ENCODE peak calls at places on chromosomes 3 and 15, in eight cellular contexts. G is A673; S is H1; Q is BE2C; E is CD8-positive, alpha-beta memory T cell; R is neural progenitor cell; X is neuronal stem cell; A is K562. D is an unnamed sample.
A peak's percentile ranks its signal among the peaks of the same experiment; 100 is the strongest.

GRCh38 chr15:45314960-45315359 is 62.9 kb downstream of the SLC28A2 start:
- DNase-seq in G (peak; percentile 72), S (no peak), Q (no peak), E (no peak), R (peak; percentile 58), X (no peak), A (peak; percentile 69), D (no peak)

GRCh38 chr3:66138336-66139234 is 82.2 kb upstream of the SLC25A26 start:
- DNase-seq in G (peak; percentile 78), S (peak; percentile 34), Q (peak; percentile 74), E (no peak), R (peak; percentile 79), X (peak; percentile 29), A (peak; percentile 34), D (no peak)

GRCh38 chr3:150385296-150386242 is 22.5 kb upstream of the TSC22D2 start:
- DNase-seq in G (no peak), S (no peak), Q (no peak), E (peak; percentile 1), R (no peak), X (no peak), A (no peak), D (no peak)

GRCh38 chr15:40175160-40175559 is 14.3 kb downstream of the BUB1B start:
- DNase-seq in G (no peak), S (no peak), Q (no peak), E (no peak), R (no peak), X (no peak), A (no peak), D (no peak)

GRCh38 chr3:87900061-87900460 is 158.7 kb downstream of the CGGBP1 start:
- DNase-seq in G (peak; percentile 18), S (no peak), Q (no peak), E (no peak), R (peak; percentile 12), X (no peak), A (no peak), D (no peak)

GRCh38 chr3:18477620-18478019 is 52.5 kb upstream of the SATB1 start:
- DNase-seq in G (no peak), S (no peak), Q (no peak), E (no peak), R (no peak), X (no peak), A (no peak), D (no peak)

GRCh38 chr3:37183375-37183831 is 9.0 kb upstream of the LRRFIP2 start:
- DNase-seq in G (no peak), S (no peak), Q (no peak), E (no peak), R (no peak), X (no peak), A (no peak), D (no peak)

GRCh38 chr3:101163554-101163953 is 156.8 kb downstream of the IMPG2 start:
- DNase-seq in G (no peak), S (no peak), Q (no peak), E (no peak), R (no peak), X (no peak), A (no peak), D (no peak)

GRCh38 chr15:88912500-88912921 is 668 bp downstream of the MFGE8 start:
- DNase-seq in G (no peak), S (no peak), Q (no peak), E (no peak), R (peak; percentile 53), X (no peak), A (peak; percentile 53), D (no peak)

GRCh38 chr3:115624029-115624645 is 827 bp downstream of the GAP43 start:
- DNase-seq in G (peak; percentile 21), S (no peak), Q (peak; percentile 28), E (no peak), R (peak; percentile 58), X (no peak), A (no peak), D (no peak)

GRCh38 chr3:39718674-39719595 is 90.5 kb upstream of the MYRIP start:
- DNase-seq in G (peak; percentile 57), S (no peak), Q (peak; percentile 4), E (no peak), R (no peak), X (no peak), A (no peak), D (no peak)

GRCh38 chr3:66675383-66675782 is 174.6 kb upstream of the LRIG1 start:
- DNase-seq in G (no peak), S (no peak), Q (no peak), E (no peak), R (no peak), X (no peak), A (no peak), D (no peak)

GRCh38 chr3:115710799-115711198 is 87.5 kb downstream of the GAP43 start:
- DNase-seq in G (no peak), S (no peak), Q (no peak), E (no peak), R (no peak), X (no peak), A (no peak), D (no peak)

GRCh38 chr3:46370784-46371183 is at the start of gene CCR5:
- DNase-seq in G (no peak), S (no peak), Q (no peak), E (peak; percentile 43), R (no peak), X (no peak), A (no peak), D (no peak)

GRCh38 chr3:4222574-4222973 is 80.6 kb upstream of the SETMAR start:
- DNase-seq in G (no peak), S (no peak), Q (no peak), E (no peak), R (no peak), X (no peak), A (peak; percentile 23), D (no peak)

GRCh38 chr3:60017631-60018030 is 967.8 kb upstream of the CFAP20DC start:
- DNase-seq in G (no peak), S (no peak), Q (no peak), E (peak; percentile 57), R (no peak), X (no peak), A (no peak), D (peak; percentile 34)

GRCh38 chr15:31316135-31316795 is 10.4 kb upstream of the KLF13 start:
- DNase-seq in G (no peak), S (no peak), Q (no peak), E (no peak), R (no peak), X (no peak), A (no peak), D (no peak)

GRCh38 chr3:142595951-142596725 is at the start of gene PLS1:
- DNase-seq in G (peak; percentile 92), S (peak; percentile 65), Q (peak; percentile 88), E (peak; percentile 83), R (peak; percentile 94), X (peak; percentile 91), A (peak; percentile 95), D (peak; percentile 83)

DNA sequence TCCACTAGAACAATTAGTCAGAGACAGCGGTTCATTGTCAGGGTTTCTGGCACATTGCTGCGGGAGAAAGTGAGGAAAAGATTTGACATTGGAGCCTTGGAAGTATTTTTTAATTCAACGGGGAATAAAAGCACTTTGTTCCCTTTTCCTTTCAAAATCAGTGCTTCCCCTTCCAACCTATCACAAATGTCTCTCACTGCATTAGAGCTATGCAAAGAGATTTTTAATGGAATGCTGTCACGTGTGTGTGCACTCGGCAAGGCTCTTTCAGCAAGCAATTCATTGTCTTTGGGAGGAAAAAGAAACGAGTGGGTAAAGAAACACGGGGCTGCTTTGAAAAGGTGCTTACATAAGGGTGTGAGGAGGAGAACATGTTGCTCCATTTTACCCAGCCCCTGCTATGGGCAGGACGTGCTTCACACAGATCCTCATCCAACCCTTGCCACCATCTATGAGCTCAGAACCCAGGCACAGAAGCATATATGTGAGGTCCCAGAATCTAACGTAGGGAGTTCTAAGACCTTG is 490.4 kb upstream of the PROK2 start:
- DNase-seq in G (no peak), S (no peak), Q (no peak), E (no peak), R (no peak), X (no peak), A (no peak), D (no peak)
- H3K4me1 ChIP-seq in G (peaks cover 26% of the 10 kb centered on the region), S (no peaks in the 10 kb centered on the region), Q (peaks cover 10% of the 10 kb centered on the region), E (peaks cover 30% of the 10 kb centered on the region), R (peaks cover 21% of the 10 kb centered on the region), X (peaks cover 13% of the 10 kb centered on the region), A (peaks cover 13% of the 10 kb centered on the region), D (peaks cover 20% of the 10 kb centered on the region)

GRCh38 chr15:65758242-65758641 is 33.9 kb downstream of the DENND4A start:
- DNase-seq in G (no peak), S (no peak), Q (no peak), E (no peak), R (no peak), X (no peak), A (no peak), D (no peak)
- H3K4me3 ChIP-seq in G (no peak overlapping the region), S (no peak overlapping the region), Q (no peak overlapping the region), E (no peak overlapping the region), R (no peak overlapping the region), X (no peak overlapping the region), A (no peak overlapping the region), D (no peak overlapping the region)

GRCh38 chr15:72231066-72231846 is at the start of gene PKM:
- DNase-seq in G (peak; percentile 99), S (peak; percentile 95), Q (peak; percentile 99), E (peak; percentile 87), R (peak; percentile 99), X (peak; percentile 99), A (peak; percentile 96), D (peak; percentile 93)

GRCh38 chr15:72233759-72234158 is 2.8 kb upstream of the PKM start:
- DNase-seq in G (no peak), S (no peak), Q (no peak), E (no peak), R (no peak), X (no peak), A (no peak), D (no peak)

GRCh38 chr15:72230197-72231065 is 559 bp downstream of the PKM start:
- DNase-seq in G (peak; percentile 91), S (peak; percentile 41), Q (peak; percentile 98), E (peak; percentile 47), R (peak; percentile 91), X (peak; percentile 83), A (peak; percentile 93), D (peak; percentile 48)

GRCh38 chr15:72229947-72230196 is 1.1 kb downstream of the PKM start:
- DNase-seq in G (no peak), S (no peak), Q (no peak), E (no peak), R (no peak), X (no peak), A (no peak), D (no peak)

GRCh38 chr15:72231847-72232461 is 964 bp upstream of the PKM start:
- DNase-seq in G (peak; percentile 70), S (no peak), Q (peak; percentile 42), E (peak; percentile 64), R (peak; percentile 41), X (no peak), A (peak; percentile 88), D (peak; percentile 61)
- H3K4me1 ChIP-seq in G (peaks cover 24% of the 10 kb centered on the region), S (peaks cover 15% of the 10 kb centered on the region), Q (peaks cover 11% of the 10 kb centered on the region), E (peaks cover 40% of the 10 kb centered on the region), R (peaks cover 32% of the 10 kb centered on the region), X (peaks cover 18% of the 10 kb centered on the region), A (peaks cover 70% of the 10 kb centered on the region), D (peaks cover 34% of the 10 kb centered on the region)

DNA sequence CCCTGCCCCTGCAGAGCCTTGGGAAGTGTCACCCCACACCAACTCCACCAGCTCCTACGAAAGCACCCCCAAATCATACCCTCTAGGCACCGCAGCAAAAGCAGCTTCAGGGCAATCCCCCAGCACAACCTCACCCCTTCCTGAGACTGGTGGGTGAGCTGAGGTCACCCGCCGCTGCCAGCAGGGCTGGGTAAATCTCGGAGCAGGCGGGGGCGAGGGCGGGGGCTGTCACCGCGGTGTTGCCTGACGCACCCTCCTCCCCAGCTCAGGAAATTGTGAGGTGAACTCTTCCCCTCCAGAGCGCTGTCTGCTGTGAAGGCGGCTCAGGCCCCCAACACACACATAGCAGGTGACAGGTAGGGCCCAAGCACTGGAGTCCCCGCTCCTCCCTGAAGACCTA is 30.3 kb upstream of the FURIN start:
- DNase-seq in G (no peak), S (no peak), Q (no peak), E (peak; percentile 89), R (no peak), X (no peak), A (no peak), D (peak; percentile 82)
- H3K4me3 ChIP-seq in G (no peak overlapping the region), S (no peak overlapping the region), Q (no peak overlapping the region), E (peak overlapping the region; percentile 8), R (no peak overlapping the region), X (no peak overlapping the region), A (no peak overlapping the region), D (peak overlapping the region; percentile 28)

D was measured in CD8-positive, alpha-beta T cell.